ENCODE peak calls at places on chromosomes 11 and 22, in nine cellular contexts. Y is adrenal gland, I is heart left ventricle, W is foreskin keratinocyte, E is HCT116, Z is A549, N is A673, D is colonic mucosa, B is GM23248. X is an unnamed sample.

GRCh38 chr22:27993774-27994350 is 74.8 kb upstream of the PITPNB start:
- DNase-seq in W (no peak), I (peak; percentile 20), N (no peak), D (no peak), B (no peak), Z (no peak), Y (no peak), E (no peak), X (no peak)

GRCh38 chr22:36744413-36744765 is 31.5 kb downstream of the IFT27 start:
- DNase-seq in W (no peak), B (no peak), D (no peak), E (no peak), N (no peak), Y (no peak), Z (no peak), I (no peak), X (no peak)

GRCh38 chr11:93543292-93543977 is at the start of gene SMCO4:
- DNase-seq in Y (peak; percentile 86), Z (peak; percentile 77), B (peak; percentile 92), E (peak; percentile 58), D (peak; percentile 90), I (peak; percentile 93), W (peak; percentile 52), N (peak; percentile 91), X (peak; percentile 84)

GRCh38 chr11:132448334-132448995 is 1078.0 kb downstream of the NTM start:
- DNase-seq in B (peak; percentile 71), Y (no peak), D (no peak), E (no peak), I (no peak), Z (no peak), W (no peak), N (no peak), X (no peak)

GRCh38 chr11:17986007-17986710 is 26.7 kb downstream of the SERGEF start:
- DNase-seq in E (peak; percentile 15), I (no peak), B (peak; percentile 94), W (peak; percentile 77), Y (peak; percentile 29), Z (no peak), N (no peak), D (no peak), X (no peak)

GRCh38 chr11:8066036-8066910 is 14.7 kb upstream of the TUB start:
- DNase-seq in W (no peak), N (no peak), Z (no peak), E (no peak), B (peak; percentile 34), Y (peak; percentile 34), I (no peak), D (peak; percentile 13), X (no peak)

GRCh38 chr11:124834526-124835190 is 30.6 kb upstream of the ROBO3 start:
- DNase-seq in B (no peak), D (no peak), Y (no peak), I (no peak), N (no peak), W (no peak), E (no peak), Z (no peak), X (no peak)

GRCh38 chr11:132228756-132229325 is 858.4 kb downstream of the NTM start:
- DNase-seq in Y (no peak), E (no peak), W (peak; percentile 34), Z (no peak), I (no peak), N (peak; percentile 16), B (peak; percentile 23), D (no peak), X (no peak)

GRCh38 chr11:721913-722811 is 16.1 kb downstream of the EPS8L2 start:
- DNase-seq in W (no peak), Z (no peak), B (no peak), I (no peak), Y (no peak), D (peak; percentile 49), E (no peak), N (no peak), X (no peak)

GRCh38 chr11:17563248-17563647 is 16.2 kb downstream of the OTOG start:
- DNase-seq in I (no peak), N (no peak), Z (peak; percentile 18), Y (no peak), B (peak; percentile 10), E (no peak), D (peak; percentile 14), W (peak; percentile 10), X (no peak)

GRCh38 chr11:66815646-66816045 is 27.6 kb upstream of the RCE1 start:
- DNase-seq in E (no peak), N (no peak), W (peak; percentile 62), I (no peak), Z (no peak), Y (no peak), B (peak; percentile 46), D (no peak), X (no peak)

GRCh38 chr11:66818231-66818955 is 24.8 kb upstream of the RCE1 start:
- DNase-seq in Z (no peak), D (no peak), I (no peak), W (no peak), N (no peak), B (no peak), E (no peak), Y (no peak), X (no peak)

GRCh38 chr11:66809592-66809991 is 33.6 kb upstream of the RCE1 start:
- DNase-seq in N (no peak), Y (no peak), B (no peak), Z (no peak), D (no peak), E (no peak), W (no peak), I (no peak), X (no peak)

GRCh38 chr11:66810576-66811185 is 32.6 kb upstream of the RCE1 start:
- DNase-seq in N (no peak), Z (no peak), I (no peak), B (no peak), Y (no peak), E (no peak), W (no peak), D (no peak), X (no peak)

GRCh38 chr11:66814678-66815077 is 28.6 kb upstream of the RCE1 start:
- DNase-seq in E (no peak), W (no peak), Y (no peak), I (no peak), Z (no peak), N (no peak), B (no peak), D (no peak), X (no peak)
- H3K27ac ChIP-seq in E (no peak overlapping the region), W (no peak overlapping the region), Y (no peak overlapping the region), I (no peak overlapping the region), Z (no peak overlapping the region), N (no peak overlapping the region), B (no peak overlapping the region), D (no peak overlapping the region), X (no peak overlapping the region)

GRCh38 chr11:101442936-101443521 is 140.8 kb downstream of the TRPC6 start:
- DNase-seq in E (no peak), W (no peak), Y (no peak), N (no peak), B (peak; percentile 41), Z (no peak), D (no peak), I (no peak), X (no peak)
- H3K27ac ChIP-seq in E (no peak overlapping the region), W (no peak overlapping the region), Y (no peak overlapping the region), N (no peak overlapping the region), B (peak overlapping the region; percentile 78), Z (no peak overlapping the region), D (no peak overlapping the region), I (no peak overlapping the region), X (no peak overlapping the region)

GRCh38 chr11:47944555-47945128 is 35.7 kb upstream of the PTPRJ start:
- DNase-seq in W (peak; percentile 36), I (no peak), Z (no peak), N (no peak), Y (no peak), D (no peak), E (no peak), B (peak; percentile 37), X (no peak)
- H3K27ac ChIP-seq in W (no peak overlapping the region), I (no peak overlapping the region), Z (peak overlapping the region; percentile 87), N (no peak overlapping the region), Y (no peak overlapping the region), D (no peak overlapping the region), E (no peak overlapping the region), B (no peak overlapping the region), X (no peak overlapping the region)

DNA sequence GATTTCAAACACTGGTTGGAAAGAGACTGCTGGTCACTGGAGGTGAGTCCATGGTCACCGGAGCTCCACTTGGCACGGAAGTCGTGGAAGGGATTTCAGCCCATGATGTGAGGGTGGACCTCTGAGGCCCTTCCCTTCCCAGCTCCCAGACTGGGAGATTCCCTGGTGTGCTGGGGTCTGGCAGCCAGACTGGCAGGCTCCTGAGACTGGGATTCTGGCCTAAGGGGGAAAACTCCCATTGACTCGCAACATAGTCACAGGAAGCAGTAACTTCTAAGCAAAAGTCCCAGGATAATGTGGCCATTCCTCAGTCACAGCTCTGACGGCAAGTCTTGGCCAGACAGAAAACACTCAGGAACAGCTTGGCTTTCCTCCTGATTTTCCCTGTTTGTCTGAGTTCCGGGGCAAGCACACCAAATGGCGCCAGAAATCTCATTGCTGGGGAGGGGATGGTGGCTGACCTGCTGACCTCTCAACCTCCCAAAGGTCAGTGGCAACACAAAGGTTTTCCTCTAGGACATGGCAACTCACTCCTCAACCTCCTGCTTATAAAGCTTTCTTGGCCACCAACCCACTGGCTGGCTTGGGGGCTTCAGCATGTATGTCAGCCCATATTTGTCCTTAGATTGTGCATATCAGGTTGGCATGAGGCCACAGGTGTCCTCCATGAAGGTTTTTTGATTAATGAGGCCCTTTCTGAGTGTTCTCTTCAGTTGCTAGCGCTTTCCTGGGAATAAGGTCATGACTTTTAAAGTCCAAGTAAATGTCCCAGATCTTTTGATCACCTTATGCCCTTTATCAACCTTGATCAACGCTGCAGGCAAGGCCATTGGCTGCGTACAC is 99.5 kb downstream of the CCDC81 start:
- DNase-seq in B (peak; percentile 80), Y (peak; percentile 55), Z (peak; percentile 43), W (no peak), I (peak; percentile 72), N (no peak), D (no peak), E (no peak), X (peak; percentile 42)
- H3K27ac ChIP-seq in B (peak overlapping the region; percentile 73), Y (no peak overlapping the region), Z (peak overlapping the region; percentile 39), W (no peak overlapping the region), I (peak overlapping the region; percentile 77), N (no peak overlapping the region), D (no peak overlapping the region), E (no peak overlapping the region), X (peak overlapping the region; percentile 68)

DNA sequence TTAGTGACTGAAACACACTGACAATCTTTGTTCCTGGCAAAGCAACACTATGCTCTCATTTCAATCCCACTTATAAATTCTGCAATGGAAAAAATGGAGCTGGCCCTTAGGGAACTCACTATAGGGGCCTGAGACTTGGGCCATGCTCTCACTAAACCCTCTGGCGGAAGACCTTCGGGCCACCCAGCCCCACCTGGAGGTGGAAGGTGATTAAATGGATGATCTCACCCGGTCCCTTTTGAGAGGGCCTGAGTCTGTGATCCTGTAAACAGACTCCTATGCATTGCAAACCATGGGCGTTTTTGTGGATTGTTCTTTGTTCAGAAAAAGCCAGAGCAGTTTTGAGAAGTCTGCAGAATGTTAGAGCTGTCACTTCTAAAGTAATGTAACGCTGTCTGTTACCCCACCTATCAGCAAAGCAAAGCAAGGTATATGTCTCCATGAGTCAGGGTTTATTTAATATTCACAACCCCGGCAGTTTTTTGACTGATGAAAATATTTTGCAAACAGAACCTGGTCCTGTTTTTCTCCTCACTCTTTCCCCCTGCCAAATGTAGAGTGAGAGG is 17.1 kb upstream of the CDON start:
- DNase-seq in N (no peak), Z (no peak), E (no peak), D (no peak), W (no peak), I (no peak), B (no peak), Y (no peak), X (no peak)
- H3K27ac ChIP-seq in N (no peak overlapping the region), Z (peak overlapping the region; percentile 25), E (no peak overlapping the region), D (no peak overlapping the region), W (no peak overlapping the region), I (no peak overlapping the region), B (no peak overlapping the region), Y (no peak overlapping the region), X (no peak overlapping the region)